ENCODE peak calls at places on chromosomes 3 and 15, in nine cellular contexts. X is GM12864, W is fibroblast of lung, Q is LNCaP clone FGC, R is kidney epithelial cell, P is omental fat pad, F is endodermal cell, B is fibroblast of the aortic adventitia, I is astrocyte of the spinal cord. L is an unnamed sample.
A peak's percentile ranks its signal among the peaks of the same experiment; 100 is the strongest.

GRCh38 chr3:44013967-44014366 is 227.7 kb upstream of the TOPAZ1 start:
- DNase-seq in X (no peak), W (no peak), Q (no peak), R (no peak), P (no peak), F (no peak), B (no peak), I (no peak), L (no peak)

GRCh38 chr15:39904115-39904514 is 16.0 kb downstream of the GPR176 start:
- DNase-seq in X (no peak), W (no peak), Q (no peak), R (no peak), P (no peak), F (no peak), B (no peak), I (no peak), L (no peak)

GRCh38 chr15:23690450-23690852 is 3.3 kb upstream of the NDN start:
- DNase-seq in X (no peak), W (peak; percentile 6), Q (no peak), R (no peak), P (no peak), F (peak; percentile 68), B (peak; percentile 48), I (peak; percentile 38), L (no peak)

GRCh38 chr15:84833447-84833846 is 16.3 kb downstream of the ALPK3 start:
- DNase-seq in X (no peak), W (peak; percentile 52), Q (no peak), R (no peak), P (no peak), F (peak; percentile 35), B (peak; percentile 56), I (peak; percentile 26), L (no peak)

GRCh38 chr15:73870700-73871408 is 2.5 kb upstream of the TBC1D21 start:
- DNase-seq in X (no peak), W (peak; percentile 66), Q (no peak), R (no peak), P (no peak), F (peak; percentile 28), B (peak; percentile 86), I (no peak), L (no peak)

GRCh38 chr3:39147711-39148115 is 5.7 kb downstream of the CSRNP1 start:
- DNase-seq in X (no peak), W (peak; percentile 48), Q (no peak), R (no peak), P (no peak), F (peak; percentile 72), B (no peak), I (peak; percentile 67), L (peak; percentile 84)

GRCh38 chr3:13574798-13575451 is 26.0 kb downstream of the FBLN2 start:
- DNase-seq in X (no peak), W (peak; percentile 70), Q (no peak), R (no peak), P (no peak), F (peak; percentile 78), B (peak; percentile 43), I (peak; percentile 39), L (no peak)

GRCh38 chr3:135047061-135047460 is 252.0 kb downstream of the EPHB1 start:
- DNase-seq in X (no peak), W (no peak), Q (no peak), R (no peak), P (no peak), F (peak; percentile 26), B (no peak), I (no peak), L (no peak)

GRCh38 chr15:75817151-75817935 is 25.9 kb upstream of the UBE2Q2 start:
- DNase-seq in X (no peak), W (no peak), Q (no peak), R (no peak), P (no peak), F (no peak), B (peak; percentile 57), I (peak; percentile 33), L (peak; percentile 37)

GRCh38 chr15:75811616-75812015 is 31.6 kb upstream of the UBE2Q2 start:
- DNase-seq in X (no peak), W (peak; percentile 46), Q (no peak), R (no peak), P (no peak), F (no peak), B (peak; percentile 16), I (no peak), L (no peak)

GRCh38 chr15:75810874-75811498 is 32.3 kb upstream of the UBE2Q2 start:
- DNase-seq in X (no peak), W (no peak), Q (no peak), R (no peak), P (no peak), F (no peak), B (no peak), I (no peak), L (no peak)

GRCh38 chr15:75815811-75816719 is 27.2 kb upstream of the UBE2Q2 start:
- DNase-seq in X (no peak), W (no peak), Q (no peak), R (no peak), P (no peak), F (no peak), B (peak; percentile 59), I (no peak), L (no peak)

GRCh38 chr15:75814794-75815193 is 28.5 kb upstream of the UBE2Q2 start:
- DNase-seq in X (no peak), W (no peak), Q (no peak), R (no peak), P (no peak), F (no peak), B (no peak), I (no peak), L (no peak)
- TF ChIP-seq CTCF in X (no peak), W (no peak), Q (no peak), R (no peak), P (no peak), F (peak; percentile 37), B (no peak), I (no peak), L (no peak)

GRCh38 chr3:107239703-107240102 is 137.5 kb upstream of the CCDC54 start:
- DNase-seq in X (no peak), W (no peak), Q (no peak), R (no peak), P (no peak), F (no peak), B (no peak), I (no peak), L (no peak)

GRCh38 chr3:107242579-107242978 is 134.7 kb upstream of the CCDC54 start:
- DNase-seq in X (no peak), W (no peak), Q (no peak), R (no peak), P (no peak), F (no peak), B (no peak), I (no peak), L (no peak)

GRCh38 chr3:107238787-107239186 is 138.5 kb upstream of the CCDC54 start:
- DNase-seq in X (no peak), W (no peak), Q (no peak), R (no peak), P (no peak), F (no peak), B (no peak), I (no peak), L (no peak)

GRCh38 chr3:107241217-107241616 is 136.0 kb upstream of the CCDC54 start:
- DNase-seq in X (no peak), W (peak; percentile 21), Q (no peak), R (no peak), P (no peak), F (peak; percentile 71), B (no peak), I (peak; percentile 47), L (peak; percentile 29)

DNA sequence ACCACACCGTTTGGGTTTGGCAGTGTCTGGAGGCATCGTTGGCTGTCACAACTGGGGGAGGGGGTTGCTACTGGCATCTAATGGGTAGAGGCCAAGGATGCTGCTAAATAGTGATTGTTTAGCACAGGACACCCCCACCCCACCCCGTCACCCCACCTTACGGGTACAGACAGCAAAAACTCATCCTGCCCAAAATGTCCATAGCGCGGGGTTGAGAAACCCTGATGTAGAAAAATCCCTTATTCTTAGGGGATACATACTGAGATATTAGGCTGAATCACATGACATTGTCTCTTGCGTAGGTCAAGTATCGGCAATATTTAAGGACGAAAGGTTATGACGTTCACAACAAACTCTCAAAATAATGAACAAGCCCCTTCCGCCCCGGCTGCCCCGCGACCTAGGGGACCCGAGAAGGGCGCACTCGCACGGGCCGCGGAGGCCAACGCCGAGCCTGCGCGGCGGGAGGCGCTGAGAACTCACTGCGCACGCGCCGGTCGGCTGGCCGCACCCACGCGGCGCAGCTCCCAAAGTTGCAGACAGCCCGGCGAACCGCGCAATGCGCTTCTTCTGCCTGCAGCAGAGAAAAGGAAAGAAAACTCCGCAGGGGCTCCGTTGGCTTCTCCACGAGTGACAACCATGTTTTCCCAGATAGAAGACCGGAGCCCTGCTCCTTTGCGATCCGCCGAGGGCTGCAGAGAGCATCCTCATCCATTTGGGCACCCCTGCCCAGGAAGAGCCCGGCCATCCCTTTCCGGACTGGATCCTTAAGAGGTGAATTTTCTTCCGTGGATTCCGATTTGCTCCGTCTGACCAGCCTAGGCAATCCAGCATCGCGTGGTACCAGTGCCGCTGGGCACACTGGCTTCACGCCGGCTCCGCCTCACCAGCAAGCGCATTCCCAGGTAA is 136.8 kb upstream of the CCDC54 start:
- DNase-seq in X (peak; percentile 33), W (peak; percentile 69), Q (no peak), R (no peak), P (peak; percentile 31), F (peak; percentile 86), B (peak; percentile 80), I (peak; percentile 81), L (peak; percentile 80)
- TF ChIP-seq CTCF in X (no peak), W (no peak), Q (no peak), R (no peak), P (no peak), F (no peak), B (no peak), I (no peak), L (no peak)

GRCh38 chr3:183823963-183824362 is 1.4 kb downstream of the MAP6D1 start:
- DNase-seq in X (no peak), W (no peak), Q (no peak), R (no peak), P (no peak), F (no peak), B (no peak), I (no peak), L (no peak)

GRCh38 chr3:183825380-183826161 is at the start of gene MAP6D1:
- DNase-seq in X (no peak), W (peak; percentile 38), Q (no peak), R (no peak), P (no peak), F (peak; percentile 92), B (peak; percentile 18), I (peak; percentile 39), L (peak; percentile 53)

GRCh38 chr3:183826854-183827253 is 1.5 kb upstream of the MAP6D1 start:
- DNase-seq in X (no peak), W (no peak), Q (no peak), R (no peak), P (no peak), F (no peak), B (no peak), I (no peak), L (no peak)

GRCh38 chr3:183826448-183826847 is 1.1 kb upstream of the MAP6D1 start:
- DNase-seq in X (no peak), W (no peak), Q (peak; percentile 30), R (no peak), P (no peak), F (no peak), B (no peak), I (no peak), L (no peak)

DNA sequence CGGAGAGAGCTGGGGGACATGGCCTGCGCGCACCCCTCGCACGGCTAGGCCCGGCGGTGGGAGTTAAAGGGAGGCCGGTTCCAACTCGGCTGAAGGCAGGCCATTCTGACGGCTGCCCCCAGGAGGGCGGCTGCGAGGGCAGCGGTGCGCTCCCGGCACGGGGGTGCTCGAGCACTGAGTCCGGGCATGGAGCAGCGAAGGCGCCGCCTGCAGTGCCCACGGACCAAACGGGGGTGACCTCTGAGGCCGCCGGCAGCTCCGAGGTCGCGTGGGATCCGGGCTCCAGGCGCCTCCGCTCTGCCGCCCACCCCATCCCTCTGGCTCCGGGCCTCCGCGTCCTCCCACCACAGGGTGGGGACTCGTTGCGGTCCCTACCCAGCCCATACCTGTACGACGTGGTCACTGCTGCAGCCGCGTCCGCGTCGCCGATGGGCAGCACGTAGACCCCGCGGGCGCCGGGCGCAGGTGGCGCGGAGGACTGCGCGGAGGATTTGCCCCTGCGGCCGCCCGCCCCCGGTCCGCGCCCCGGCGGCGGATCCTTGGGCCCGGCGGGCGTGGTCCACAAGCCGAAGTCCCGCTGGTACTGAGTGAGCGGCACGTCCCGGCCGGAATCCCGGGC is 507 bp downstream of the MAP6D1 start:
- DNase-seq in X (no peak), W (peak; percentile 16), Q (no peak), R (no peak), P (no peak), F (peak; percentile 76), B (no peak), I (no peak), L (no peak)
- TF ChIP-seq CTCF in X (no peak), W (no peak), Q (no peak), R (no peak), P (no peak), F (no peak), B (no peak), I (no peak), L (no peak)

DNA sequence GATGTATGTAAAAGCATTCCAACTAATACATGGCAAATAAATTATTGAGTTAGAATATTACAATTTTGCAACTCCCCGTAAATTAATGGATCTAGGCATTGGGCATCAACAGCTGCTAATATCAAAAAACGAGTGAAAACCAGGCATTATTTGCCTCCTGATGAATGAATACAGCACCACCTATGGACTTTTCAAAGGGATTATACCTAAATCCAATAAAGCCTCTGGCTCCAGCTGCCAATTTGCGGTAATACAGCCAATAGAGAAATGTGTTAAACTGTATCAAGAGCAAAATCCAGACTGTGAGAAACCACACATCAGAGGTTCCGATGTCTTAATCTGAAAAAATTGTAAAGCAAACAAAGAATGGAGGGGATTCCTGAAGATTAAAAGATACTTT is 16.3 kb upstream of the A4GNT start:
- DNase-seq in X (no peak), W (no peak), Q (no peak), R (no peak), P (no peak), F (no peak), B (no peak), I (no peak), L (no peak)
- TF ChIP-seq CTCF in X (no peak), W (no peak), Q (no peak), R (no peak), P (no peak), F (peak; percentile 13), B (no peak), I (no peak), L (no peak)